ENCODE peak calls at places on chromosomes 2 and 18, in four cellular contexts. Y is small intestine, X is RWPE2, V is left lung. O is an unnamed sample. For H3K4me1, H3K36me3 and H3K9me3, the result is how much of the 10 kb centered on the place peaks cover.

GRCh38 chr2:38602732-38603401 is at the start of gene HNRNPLL:
- DNase-seq in V (peak), X (peak), Y (peak), O (peak)

GRCh38 chr2:102770506-102770905 is 8.7 kb downstream of the TMEM182 start:
- DNase-seq in V (no peak), Y (no peak), X (no peak), O (no peak)

GRCh38 chr18:36839835-36840234 is 10.9 kb downstream of the KIAA1328 start:
- DNase-seq in V (no peak), X (no peak), Y (no peak), O (no peak)

GRCh38 chr18:32802606-32803451 is 30.0 kb upstream of the KLHL14 start:
- DNase-seq in Y (no peak), X (no peak), V (no peak), O (no peak)

GRCh38 chr2:122328811-122329210 is 573.4 kb downstream of the TSN start:
- DNase-seq in X (no peak), Y (no peak), V (no peak), O (no peak)

GRCh38 chr2:51290725-51291124 is 258.8 kb upstream of the NRXN1 start:
- DNase-seq in X (no peak), V (no peak), Y (no peak), O (no peak)

GRCh38 chr18:46452820-46453219 is 204.2 kb downstream of the LOXHD1 start:
- DNase-seq in X (no peak), Y (no peak), V (no peak), O (no peak)

GRCh38 chr2:159516241-159516758 is 100.0 kb downstream of the BAZ2B start:
- DNase-seq in X (no peak), Y (peak), V (no peak), O (peak)

GRCh38 chr2:70002241-70002896 is 40.9 kb upstream of the ASPRV1 start:
- DNase-seq in Y (no peak), X (no peak), V (no peak), O (no peak)

GRCh38 chr2:192499476-192499875 is 304.7 kb upstream of the TMEFF2 start:
- DNase-seq in V (no peak), X (no peak), Y (no peak), O (no peak)

GRCh38 chr2:216114476-216115223 is 5.5 kb downstream of the XRCC5 start:
- DNase-seq in X (peak), V (peak), Y (peak), O (peak)

GRCh38 chr2:232973336-232973735 is 39.7 kb downstream of the NGEF start:
- DNase-seq in Y (no peak), V (no peak), X (no peak), O (no peak)

GRCh38 chr2:156765043-156765442 is 328.9 kb downstream of the GPD2 start:
- DNase-seq in Y (no peak), V (no peak), X (no peak), O (no peak)

DNA sequence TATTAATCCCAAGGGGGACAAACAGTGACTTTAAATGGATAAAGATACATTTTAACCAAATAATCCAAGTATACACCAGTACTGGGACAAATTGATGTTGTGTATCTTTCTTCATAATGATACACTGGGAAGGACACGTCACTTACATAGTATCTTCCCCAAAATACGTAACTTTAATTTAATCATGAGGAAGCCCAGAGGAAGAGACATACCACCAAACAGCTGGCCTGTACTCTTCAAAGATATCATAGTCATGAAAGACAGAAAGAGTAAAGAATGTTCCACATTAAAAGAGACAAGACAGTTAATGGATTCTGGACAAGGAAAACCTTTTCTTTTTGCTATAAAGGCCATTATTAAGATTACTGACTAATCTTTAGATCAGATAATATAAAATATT is 37.1 kb downstream of the AGFG1 start:
- DNase-seq in X (no peak), V (no peak), Y (no peak), O (no peak)
- H3K4me1 ChIP-seq in X (under half), V (under half), Y (under half), O (under half)

DNA sequence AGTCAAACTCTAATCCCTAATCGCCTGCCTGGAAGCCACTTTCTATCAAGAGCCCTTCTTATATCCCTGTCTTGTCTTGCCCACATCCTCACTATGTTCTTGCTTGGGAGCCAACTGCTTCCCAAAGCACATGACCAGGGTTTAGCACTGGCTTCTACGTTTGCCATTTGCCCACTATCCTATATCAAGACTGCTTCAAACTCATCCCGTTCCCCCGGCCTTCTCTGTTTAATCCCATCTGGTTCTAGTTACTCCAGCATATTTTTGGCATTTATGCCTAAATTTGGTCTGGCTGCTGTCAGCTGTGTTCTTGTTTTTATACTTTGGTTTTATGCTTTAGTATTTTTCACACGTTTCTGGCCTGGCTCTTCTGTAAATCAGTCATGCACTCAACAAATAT is 40.2 kb downstream of the POLR1A start:
- DNase-seq in V (no peak), X (no peak), Y (no peak), O (no peak)
- H3K36me3 ChIP-seq in V (half or more), X (half or more), Y (under half), O (half or more)

GRCh38 chr18:35603528-35603927 is 22.0 kb downstream of the GALNT1 start:
- DNase-seq in Y (no peak), V (no peak), X (no peak), O (no peak)

GRCh38 chr18:35597758-35598157 is 16.2 kb downstream of the GALNT1 start:
- DNase-seq in X (no peak), Y (no peak), V (no peak), O (no peak)

GRCh38 chr18:35605686-35606417 is 24.3 kb downstream of the GALNT1 start:
- DNase-seq in V (no peak), Y (no peak), X (no peak), O (no peak)

GRCh38 chr18:35604369-35604768 is 22.8 kb downstream of the GALNT1 start:
- DNase-seq in Y (no peak), V (no peak), X (no peak), O (no peak)

DNA sequence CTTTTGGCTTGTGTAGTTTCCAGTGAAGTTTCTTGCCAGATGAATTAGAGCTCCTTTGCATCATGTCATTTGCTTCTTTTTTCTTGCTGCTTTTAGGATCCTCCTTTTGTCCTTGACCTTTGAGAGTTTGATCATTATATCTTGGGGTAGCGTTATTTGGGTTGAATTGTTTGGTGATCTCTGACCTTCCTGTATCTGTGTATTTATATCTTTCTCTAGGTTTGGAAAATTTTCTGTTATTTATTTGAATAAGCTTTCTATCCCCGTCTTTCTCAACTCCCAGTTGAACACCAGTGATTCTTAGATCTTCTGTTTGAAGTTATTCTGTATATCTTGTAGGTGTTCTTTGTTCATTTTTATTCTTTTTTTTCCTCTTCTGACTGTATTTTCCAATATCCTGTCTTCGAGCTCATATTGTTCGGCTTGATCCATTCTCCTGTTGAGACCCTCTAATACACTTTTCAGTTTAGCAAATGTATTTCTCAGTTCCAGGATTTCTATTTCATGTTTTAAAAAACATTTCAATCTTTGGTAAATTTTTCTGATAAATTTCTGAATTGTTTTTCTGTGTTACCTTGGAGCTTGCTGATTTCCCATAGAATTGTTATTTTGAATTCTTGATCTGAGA is 20.8 kb downstream of the GALNT1 start:
- DNase-seq in V (no peak), X (no peak), Y (no peak), O (no peak)
- H3K9me3 ChIP-seq in V (under half), X (under half), Y (under half), O (under half)

DNA sequence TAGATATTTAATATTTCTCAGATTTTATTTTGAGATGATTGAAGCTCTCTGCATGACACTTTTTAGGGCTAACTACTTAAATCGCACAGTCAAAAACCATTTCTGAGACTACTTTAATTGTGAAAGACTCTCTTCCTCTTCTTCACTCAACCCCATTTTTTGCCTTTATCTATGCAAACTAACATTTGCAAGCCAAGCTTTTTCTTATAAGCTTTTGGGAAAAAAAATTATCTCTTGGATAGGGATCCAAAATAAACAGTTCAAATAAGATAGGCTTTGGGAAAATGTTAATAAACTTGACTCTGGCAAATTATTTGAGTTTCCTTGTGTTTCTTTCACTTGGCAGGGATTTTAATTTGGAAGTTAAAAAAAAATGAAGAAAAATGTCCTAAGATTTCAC is 9.0 kb upstream of the COL3A1 start:
- DNase-seq in Y (no peak), V (no peak), X (no peak), O (no peak)
- H3K4me1 ChIP-seq in Y (under half), V (under half), X (under half), O (under half)

GRCh38 chr2:73938761-73939352 is 12.2 kb downstream of the DGUOK start:
- DNase-seq in V (no peak), Y (no peak), X (no peak), O (no peak)
- H3K36me3 ChIP-seq in V (under half), Y (under half), X (half or more), O (under half)

DNA sequence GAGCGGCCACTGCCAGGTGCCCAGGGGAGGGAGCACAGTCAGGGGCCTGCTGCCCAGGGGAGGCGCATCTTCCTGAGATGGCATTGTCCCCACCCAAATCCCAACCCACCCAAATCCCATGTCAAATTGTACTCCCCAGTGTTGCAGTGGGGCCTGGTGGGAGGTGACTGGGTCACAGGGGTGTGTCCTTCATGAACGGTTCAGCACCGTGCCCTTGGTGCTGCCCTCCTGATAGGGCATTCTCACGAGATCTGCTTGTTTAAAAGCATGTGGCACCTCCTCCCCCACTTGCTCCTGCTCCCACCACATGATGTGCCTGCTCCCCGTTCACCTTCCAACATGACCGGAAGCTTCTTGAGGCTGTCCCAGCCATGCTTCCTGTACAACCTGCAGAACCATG is 27.6 kb downstream of the ANKMY1 start:
- DNase-seq in X (no peak), V (no peak), Y (no peak), O (no peak)
- H3K9me3 ChIP-seq in X (under half), V (under half), Y (under half), O (under half)

GRCh38 chr2:235951980-235952379 is 216.2 kb downstream of the GBX2 start:
- DNase-seq in V (no peak), Y (no peak), X (no peak), O (no peak)

GRCh38 chr2:235949567-235950472 is 218.4 kb downstream of the GBX2 start:
- DNase-seq in X (no peak), V (peak), Y (no peak), O (no peak)

GRCh38 chr2:235954281-235954680 is 213.9 kb downstream of the GBX2 start:
- DNase-seq in Y (no peak), V (no peak), X (no peak), O (no peak)

GRCh38 chr2:235952714-235953113 is 215.5 kb downstream of the GBX2 start:
- DNase-seq in X (no peak), Y (no peak), V (peak), O (no peak)

DNA sequence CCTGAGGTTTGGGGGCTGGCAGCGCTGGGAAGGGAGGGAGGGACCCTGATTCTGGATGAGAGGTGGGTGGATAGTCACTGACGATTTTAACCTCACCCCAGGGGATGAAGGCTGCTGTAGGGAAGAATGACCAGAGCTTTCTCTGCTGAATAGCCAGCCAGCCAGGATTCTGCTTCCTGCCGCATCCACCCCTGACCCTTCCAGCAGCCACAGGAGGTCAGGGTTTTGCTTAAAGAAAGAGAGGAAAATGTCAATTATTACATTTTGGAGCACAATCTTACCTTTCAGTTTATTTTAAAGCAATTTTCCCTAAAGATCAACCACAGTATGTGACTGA is 217.7 kb downstream of the GBX2 start:
- DNase-seq in V (peak), Y (no peak), X (no peak), O (no peak)
- H3K4me1 ChIP-seq in V (under half), Y (under half), X (under half), O (under half)

O was measured in HAP-1.